ENCODE peak calls at places on chromosomes 6 and 20, in ten cellular contexts. H is HCT116, L is heart right ventricle, V is psoas muscle, Q is adrenal gland, B is spleen, A is ovary, F is fibroblast of lung, R is hepatocyte, T is lower lobe of right lung. X is an unnamed sample.

GRCh38 chr6:26187981-26188635 is 100.9 kb downstream of the HFE start:
- DNase-seq in H (peak; percentile 39), L (no peak), V (peak; percentile 60), Q (peak; percentile 66), B (no peak), A (no peak), F (peak; percentile 68), R (peak; percentile 60), T (no peak), X (peak; percentile 78)

GRCh38 chr6:35147101-35147885 is 6.2 kb upstream of the TCP11 start:
- DNase-seq in H (no peak), L (no peak), V (no peak), Q (no peak), B (no peak), A (no peak), F (no peak), R (no peak), T (no peak), X (no peak)

GRCh38 chr6:2478200-2478599 is 232.8 kb upstream of the GMDS start:
- DNase-seq in H (no peak), L (no peak), V (no peak), Q (no peak), B (no peak), A (no peak), F (no peak), R (no peak), T (no peak), X (no peak)

GRCh38 chr6:53161481-53162009 is 12.9 kb upstream of the GCM1 start:
- DNase-seq in H (no peak), L (no peak), V (no peak), Q (no peak), B (no peak), A (no peak), F (no peak), R (no peak), T (no peak), X (no peak)

GRCh38 chr6:148263010-148263409 is 79.6 kb upstream of the SASH1 start:
- DNase-seq in H (no peak), L (no peak), V (no peak), Q (no peak), B (no peak), A (no peak), F (no peak), R (no peak), T (no peak), X (no peak)

GRCh38 chr6:158050955-158051354 is 69.3 kb downstream of the SYNJ2 start:
- DNase-seq in H (no peak), L (no peak), V (peak; percentile 77), Q (no peak), B (no peak), A (no peak), F (no peak), R (no peak), T (no peak), X (no peak)

GRCh38 chr6:31356946-31357466 is at the start of gene HLA-B:
- DNase-seq in H (peak; percentile 47), L (peak; percentile 88), V (peak; percentile 83), Q (peak; percentile 82), B (peak; percentile 92), A (peak; percentile 94), F (peak; percentile 78), R (peak; percentile 87), T (peak; percentile 81), X (peak; percentile 95)

GRCh38 chr6:155388546-155388945 is 67.1 kb downstream of the NOX3 start:
- DNase-seq in H (no peak), L (no peak), V (no peak), Q (no peak), B (no peak), A (no peak), F (no peak), R (no peak), T (no peak), X (no peak)

GRCh38 chr6:42007753-42008528 is 42.4 kb upstream of the TAF8 start:
- DNase-seq in H (no peak), L (no peak), V (no peak), Q (peak; percentile 41), B (peak; percentile 88), A (no peak), F (no peak), R (no peak), T (no peak), X (no peak)

GRCh38 chr6:108838101-108838717 is 10.0 kb upstream of the ARMC2 start:
- DNase-seq in H (no peak), L (no peak), V (no peak), Q (no peak), B (peak; percentile 72), A (no peak), F (peak; percentile 14), R (peak; percentile 64), T (peak; percentile 72), X (peak; percentile 79)

GRCh38 chr6:170516783-170517616 is 36.1 kb downstream of the PSMB1 start:
- DNase-seq in H (peak; percentile 48), L (no peak), V (no peak), Q (peak; percentile 67), B (no peak), A (no peak), F (peak; percentile 81), R (peak; percentile 80), T (peak; percentile 59), X (no peak)

GRCh38 chr6:3316818-3317217 is 58.1 kb downstream of the PSMG4 start:
- DNase-seq in H (no peak), L (no peak), V (no peak), Q (no peak), B (no peak), A (no peak), F (no peak), R (no peak), T (no peak), X (no peak)

GRCh38 chr20:7627734-7628663 is 312.3 kb downstream of the HAO1 start:
- DNase-seq in H (no peak), L (no peak), V (no peak), Q (no peak), B (no peak), A (no peak), F (peak; percentile 4), R (no peak), T (no peak), X (no peak)

GRCh38 chr6:70396796-70397729 is 16.2 kb upstream of the FAM135A start:
- DNase-seq in H (no peak), L (no peak), V (no peak), Q (no peak), B (no peak), A (no peak), F (peak; percentile 5), R (no peak), T (no peak), X (no peak)

GRCh38 chr6:85747654-85748053 is 105.0 kb upstream of the SYNCRIP start:
- DNase-seq in H (no peak), L (no peak), V (no peak), Q (no peak), B (no peak), A (no peak), F (peak; percentile 84), R (peak; percentile 22), T (no peak), X (no peak)

GRCh38 chr6:161189891-161190290 is 84.0 kb downstream of the AGPAT4 start:
- DNase-seq in H (no peak), L (no peak), V (no peak), Q (no peak), B (no peak), A (no peak), F (no peak), R (no peak), T (no peak), X (no peak)

DNA sequence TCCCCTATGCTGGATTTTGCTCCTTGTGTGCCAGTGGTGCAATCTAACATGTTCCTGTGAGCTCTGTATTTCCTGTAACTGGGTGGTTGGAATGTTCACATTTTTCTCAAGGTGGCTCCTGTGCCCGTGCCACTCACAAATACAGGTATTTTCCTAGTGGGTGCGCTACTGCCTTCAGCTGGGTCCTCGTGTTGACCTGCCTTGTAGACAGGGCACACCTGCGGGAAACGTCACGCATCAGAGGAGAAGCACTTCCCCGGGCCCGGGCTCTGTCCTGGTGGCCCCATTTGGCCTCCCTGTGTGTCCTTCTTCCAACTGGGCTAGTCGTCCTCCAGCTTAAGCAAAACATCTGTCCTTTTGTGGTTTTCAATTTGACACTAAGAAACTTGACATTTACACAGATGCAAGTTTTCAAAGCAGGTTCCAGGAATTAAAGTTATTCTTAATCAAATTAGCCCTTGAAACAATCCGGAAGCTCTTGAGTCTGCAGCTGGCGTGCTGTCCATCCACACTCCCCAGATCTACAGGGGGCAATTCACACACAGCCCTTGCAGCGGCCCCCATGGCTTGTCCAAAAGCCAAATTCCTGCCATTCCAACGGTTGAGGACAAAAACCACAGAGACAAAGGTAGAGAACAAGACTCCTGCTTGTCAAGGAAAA is 275.1 kb downstream of the CDC5L start:
- DNase-seq in H (no peak), L (no peak), V (no peak), Q (no peak), B (no peak), A (no peak), F (no peak), R (no peak), T (peak; percentile 61), X (peak; percentile 80)
- H3K4me1 ChIP-seq in H (peaks cover 17% of the 10 kb centered on the region), L (no peaks in the 10 kb centered on the region), V (no peaks in the 10 kb centered on the region), Q (no peaks in the 10 kb centered on the region), B (no peaks in the 10 kb centered on the region), A (peaks cover 4% of the 10 kb centered on the region), F (peaks cover 5% of the 10 kb centered on the region), R (peaks cover 21% of the 10 kb centered on the region), T (peaks cover 13% of the 10 kb centered on the region), X (peaks cover 15% of the 10 kb centered on the region)

GRCh38 chr6:24524801-24525200 is 30.0 kb downstream of the ALDH5A1 start:
- DNase-seq in H (peak; percentile 41), L (no peak), V (no peak), Q (no peak), B (no peak), A (no peak), F (peak; percentile 62), R (peak; percentile 56), T (no peak), X (no peak)
- TF ChIP-seq CTCF in H (peak; percentile 74), L (no peak), V (no peak), Q (no peak), B (no peak), A (no peak), F (peak; percentile 64), R (peak; percentile 65), T (no peak), X (peak; percentile 16)

DNA sequence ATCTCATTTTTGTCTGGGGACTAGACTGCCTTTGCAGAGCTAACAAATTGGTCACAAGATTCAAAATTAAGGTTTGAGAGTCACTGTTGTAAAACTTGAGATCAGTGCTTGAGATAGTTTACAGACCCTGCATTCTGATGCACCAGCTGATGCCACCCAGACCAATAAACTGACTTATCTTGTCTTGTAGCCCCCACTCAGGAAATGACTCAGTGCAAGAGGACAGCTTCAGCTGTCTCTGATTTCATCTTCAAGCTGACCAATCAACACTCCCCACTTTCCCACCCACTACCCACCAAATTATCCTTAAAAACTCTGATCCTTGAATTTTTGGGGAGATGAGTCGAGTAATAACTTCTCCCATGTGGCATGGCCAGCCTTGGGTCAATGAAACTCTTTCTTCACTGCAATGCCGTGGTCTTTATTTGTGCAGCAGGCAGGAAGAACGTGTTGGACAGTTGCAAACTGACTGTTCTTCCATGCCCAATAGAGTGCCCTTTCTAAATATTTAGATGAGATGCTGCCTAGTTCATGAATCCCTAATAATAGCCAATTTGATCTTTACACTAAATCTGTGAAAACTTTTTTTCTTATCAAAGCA is 48.3 kb upstream of the PROKR2 start:
- DNase-seq in H (no peak), L (no peak), V (no peak), Q (no peak), B (no peak), A (no peak), F (no peak), R (no peak), T (no peak), X (no peak)
- H3K27ac ChIP-seq in H (no peak overlapping the region), L (no peak overlapping the region), V (no peak overlapping the region), Q (no peak overlapping the region), B (no peak overlapping the region), A (no peak overlapping the region), F (no peak overlapping the region), R (no peak overlapping the region), T (no peak overlapping the region), X (no peak overlapping the region)

GRCh38 chr6:128311944-128312570 is 208.3 kb downstream of the PTPRK start:
- DNase-seq in H (no peak), L (no peak), V (no peak), Q (no peak), B (no peak), A (no peak), F (no peak), R (no peak), T (no peak), X (no peak)
- H3K4me1 ChIP-seq in H (no peaks in the 10 kb centered on the region), L (peaks cover 10% of the 10 kb centered on the region), V (peaks cover 4% of the 10 kb centered on the region), Q (no peaks in the 10 kb centered on the region), B (no peaks in the 10 kb centered on the region), A (peaks cover 1% of the 10 kb centered on the region), F (no peaks in the 10 kb centered on the region), R (no peaks in the 10 kb centered on the region), T (no peaks in the 10 kb centered on the region), X (no peaks in the 10 kb centered on the region)